ENCODE peak calls at places on chromosomes 13 and 19, in four cellular contexts. Y is K562, N is HepG2, F is GM12878. B is an unnamed sample.

GRCh38 chr19:5078666-5079409 is 109.9 kb downstream of the KDM4B start:
- DNase-seq in Y (no peak), N (no peak), F (no peak), B (no peak)

GRCh38 chr19:56273563-56274117 is 1.1 kb downstream of the EDDM13 start:
- DNase-seq in Y (no peak), N (no peak), F (no peak), B (no peak)

GRCh38 chr19:44745386-44745831 is 3.1 kb upstream of the BCL3 start:
- DNase-seq in Y (peak), N (no peak), F (no peak), B (peak)

GRCh38 chr19:55253842-55254624 is 4.8 kb downstream of the PPP6R1 start:
- DNase-seq in Y (no peak), N (no peak), F (peak), B (no peak)

GRCh38 chr19:54482889-54483288 is 9.8 kb upstream of the CDC42EP5 start:
- DNase-seq in Y (no peak), N (no peak), F (no peak), B (no peak)

GRCh38 chr13:74732736-74733135 is 598.5 kb upstream of the KLF12 start:
- DNase-seq in Y (no peak), N (no peak), F (no peak), B (no peak)

GRCh38 chr19:47210689-47211316 is 20.2 kb downstream of the BBC3 start:
- DNase-seq in Y (peak), N (peak), F (no peak), B (peak)

GRCh38 chr19:54179262-54179587 is 6.3 kb upstream of the TMC4 start:
- DNase-seq in Y (no peak), N (no peak), F (no peak), B (no peak)

GRCh38 chr13:40116008-40116407 is 460.5 kb downstream of the COG6 start:
- DNase-seq in Y (peak), N (peak), F (peak), B (no peak)

GRCh38 chr13:83943530-83944279 is 61.4 kb upstream of the SLITRK1 start:
- DNase-seq in Y (no peak), N (peak), F (no peak), B (no peak)

GRCh38 chr13:104466016-104466415 is 1399.8 kb upstream of the SLC10A2 start:
- DNase-seq in Y (no peak), N (no peak), F (no peak), B (no peak)

GRCh38 chr19:3550947-3551807 is 6.2 kb downstream of the MFSD12 start:
- DNase-seq in Y (no peak), N (no peak), F (no peak), B (no peak)

GRCh38 chr19:310141-310651 is 19.0 kb upstream of the PLPP2 start:
- DNase-seq in Y (no peak), N (no peak), F (no peak), B (no peak)

GRCh38 chr19:54010474-54010873 is 19.0 kb downstream of the CACNG6 start:
- DNase-seq in Y (no peak), N (no peak), F (no peak), B (no peak)

GRCh38 chr13:49395416-49396277 is 48.2 kb downstream of the CAB39L start:
- DNase-seq in Y (no peak), N (no peak), F (no peak), B (no peak)

GRCh38 chr19:16527334-16527935 is 14.8 kb downstream of the CHERP start:
- DNase-seq in Y (no peak), N (no peak), F (no peak), B (no peak)

GRCh38 chr13:35343417-35343816 is 133.1 kb downstream of the MAB21L1 start:
- DNase-seq in Y (no peak), N (no peak), F (no peak), B (no peak)

GRCh38 chr13:71499944-71500514 is 367.0 kb downstream of the DACH1 start:
- DNase-seq in Y (no peak), N (no peak), F (no peak), B (no peak)

GRCh38 chr19:53537126-53537522 is 821 bp upstream of the ZNF331 start:
- DNase-seq in Y (no peak), N (no peak), F (no peak), B (no peak)

GRCh38 chr19:10586396-10586795 is 716 bp downstream of the AP1M2 start:
- DNase-seq in Y (no peak), N (no peak), F (no peak), B (no peak)

GRCh38 chr19:1713170-1713569 is 40.1 kb upstream of the ONECUT3 start:
- DNase-seq in Y (no peak), N (no peak), F (no peak), B (no peak)

GRCh38 chr19:33492090-33492489 is 29.5 kb downstream of the PEPD start:
- DNase-seq in Y (no peak), N (no peak), F (no peak), B (no peak)

GRCh38 chr19:57302020-57302465 is 18.2 kb upstream of the ZNF543 start:
- DNase-seq in Y (no peak), N (no peak), F (no peak), B (no peak)

GRCh38 chr13:106156468-106156867 is 379.0 kb downstream of the EFNB2 start:
- DNase-seq in Y (no peak), N (no peak), F (no peak), B (no peak)

GRCh38 chr13:33454844-33455256 is 169.3 kb upstream of the STARD13 start:
- DNase-seq in Y (no peak), N (no peak), F (no peak), B (no peak)

GRCh38 chr13:49220035-49220855 is at the start of gene MLNR:
- DNase-seq in Y (peak), N (peak), F (no peak), B (peak)

GRCh38 chr13:86087241-86087640 is 288.0 kb upstream of the SLITRK6 start:
- DNase-seq in Y (no peak), N (no peak), F (no peak), B (no peak)

GRCh38 chr19:33470686-33471085 is 50.9 kb downstream of the PEPD start:
- DNase-seq in Y (no peak), N (no peak), F (no peak), B (no peak)

GRCh38 chr19:42396248-42396541 is 6.1 kb upstream of the CNFN start:
- DNase-seq in Y (peak), N (no peak), F (no peak), B (no peak)

GRCh38 chr19:28794301-28794700 is 418.6 kb downstream of the UQCRFS1 start:
- DNase-seq in Y (no peak), N (no peak), F (no peak), B (no peak)

GRCh38 chr19:19463348-19464117 is 51.8 kb downstream of the TSSK6 start:
- DNase-seq in Y (no peak), N (no peak), F (no peak), B (no peak)

GRCh38 chr13:23851106-23851505 is 38.1 kb downstream of the MIPEP start:
- DNase-seq in Y (no peak), N (no peak), F (no peak), B (no peak)

GRCh38 chr19:47377208-47377701 is 28.1 kb downstream of the DHX34 start:
- DNase-seq in Y (peak), N (no peak), F (no peak), B (no peak)

GRCh38 chr13:97879646-97880297 is 73.7 kb upstream of the IPO5 start:
- DNase-seq in Y (no peak), N (no peak), F (no peak), B (no peak)

GRCh38 chr13:109883181-109884180 is 97.1 kb upstream of the IRS2 start:
- DNase-seq in Y (no peak), N (no peak), F (no peak), B (no peak)

GRCh38 chr13:109880371-109881346 is 94.3 kb upstream of the IRS2 start:
- DNase-seq in Y (no peak), N (no peak), F (no peak), B (no peak)

GRCh38 chr13:109879338-109879737 is 93.0 kb upstream of the IRS2 start:
- DNase-seq in Y (no peak), N (no peak), F (no peak), B (no peak)

GRCh38 chr13:109881961-109882558 is 95.7 kb upstream of the IRS2 start:
- DNase-seq in Y (no peak), N (no peak), F (no peak), B (no peak)

DNA sequence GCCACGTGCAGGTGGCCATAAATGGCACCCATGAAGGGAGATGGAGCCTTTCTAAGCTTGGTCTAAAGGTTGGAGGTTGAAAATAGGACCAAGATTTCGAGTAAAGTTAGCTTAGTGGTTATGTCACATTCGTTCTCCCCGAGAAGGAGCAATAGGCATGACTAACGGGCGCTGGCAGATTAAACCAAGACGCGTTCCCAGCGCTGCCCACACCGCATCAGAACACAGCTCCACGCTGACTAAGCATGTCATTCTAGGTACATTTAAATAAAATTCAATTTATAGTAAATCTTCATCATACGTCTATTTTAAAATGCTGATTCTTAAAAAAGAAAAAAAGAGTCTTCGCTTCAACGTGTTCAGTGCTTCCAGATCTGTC is 95.0 kb upstream of the IRS2 start:
- DNase-seq in Y (no peak), N (no peak), F (no peak), B (no peak)
- TF ChIP-seq CREM in Y (no peak), N (no peak), F (no peak), B (no peak)

GRCh38 chr19:38993271-38993670 is 17.7 kb upstream of the FBXO17 start:
- DNase-seq in Y (no peak), N (no peak), F (no peak), B (no peak)
- TF ChIP-seq NR2C2 in Y (no peak), N (no peak), F (no peak), B (no peak)

DNA sequence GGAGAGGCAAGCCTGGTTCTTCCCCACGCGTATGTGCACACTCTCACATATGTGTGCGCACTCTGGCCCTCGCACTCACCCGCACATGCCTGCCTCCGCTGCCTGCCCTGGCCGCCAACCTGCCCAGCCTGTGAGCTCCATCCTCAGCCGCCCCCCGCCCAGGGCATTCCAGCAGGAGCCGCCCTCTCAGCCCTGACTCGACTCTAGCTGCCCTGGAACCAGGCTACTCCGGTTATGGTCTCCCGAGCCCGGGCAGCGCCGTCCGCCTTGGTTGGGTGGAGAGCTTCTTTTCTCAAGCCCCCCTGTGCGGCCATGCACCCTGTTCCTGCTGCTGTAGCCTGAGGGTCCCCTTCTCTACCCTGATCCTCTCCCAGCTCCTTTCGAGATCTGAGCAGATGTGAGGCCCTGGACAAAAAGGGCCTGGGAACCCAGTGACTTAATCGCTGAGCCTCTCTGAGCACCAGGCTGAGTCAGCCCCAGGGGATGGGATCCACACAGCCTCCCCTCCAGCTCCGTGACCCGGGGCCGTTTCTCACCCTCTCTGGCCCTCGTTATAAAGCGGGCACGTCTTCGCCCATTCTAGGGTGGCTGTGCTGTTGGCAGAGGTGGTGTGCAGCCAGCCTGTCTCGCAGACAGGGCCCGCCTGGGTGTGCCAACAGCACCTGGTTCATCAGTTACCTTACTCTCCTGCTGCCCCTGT is 191.5 kb downstream of the TEX29 start:
- DNase-seq in Y (no peak), N (no peak), F (no peak), B (no peak)
- TF ChIP-seq CREM in Y (no peak), N (no peak), F (no peak), B (no peak)

GRCh38 chr19:35490364-35490763 is at the start of gene KRTDAP:
- DNase-seq in Y (no peak), N (no peak), F (no peak), B (no peak)

GRCh38 chr19:35488677-35489076 is 1.6 kb downstream of the KRTDAP start:
- DNase-seq in Y (no peak), N (no peak), F (no peak), B (no peak)

GRCh38 chr19:35484637-35485036 is 5.6 kb downstream of the KRTDAP start:
- DNase-seq in Y (no peak), N (no peak), F (peak), B (no peak)

GRCh38 chr19:35486268-35486708 is 4.0 kb downstream of the KRTDAP start:
- DNase-seq in Y (no peak), N (peak), F (no peak), B (no peak)

GRCh38 chr19:35487821-35488220 is 2.4 kb downstream of the KRTDAP start:
- DNase-seq in Y (no peak), N (no peak), F (no peak), B (no peak)
- TF ChIP-seq NR2C2 in Y (no peak), N (no peak), F (no peak), B (no peak)

DNA sequence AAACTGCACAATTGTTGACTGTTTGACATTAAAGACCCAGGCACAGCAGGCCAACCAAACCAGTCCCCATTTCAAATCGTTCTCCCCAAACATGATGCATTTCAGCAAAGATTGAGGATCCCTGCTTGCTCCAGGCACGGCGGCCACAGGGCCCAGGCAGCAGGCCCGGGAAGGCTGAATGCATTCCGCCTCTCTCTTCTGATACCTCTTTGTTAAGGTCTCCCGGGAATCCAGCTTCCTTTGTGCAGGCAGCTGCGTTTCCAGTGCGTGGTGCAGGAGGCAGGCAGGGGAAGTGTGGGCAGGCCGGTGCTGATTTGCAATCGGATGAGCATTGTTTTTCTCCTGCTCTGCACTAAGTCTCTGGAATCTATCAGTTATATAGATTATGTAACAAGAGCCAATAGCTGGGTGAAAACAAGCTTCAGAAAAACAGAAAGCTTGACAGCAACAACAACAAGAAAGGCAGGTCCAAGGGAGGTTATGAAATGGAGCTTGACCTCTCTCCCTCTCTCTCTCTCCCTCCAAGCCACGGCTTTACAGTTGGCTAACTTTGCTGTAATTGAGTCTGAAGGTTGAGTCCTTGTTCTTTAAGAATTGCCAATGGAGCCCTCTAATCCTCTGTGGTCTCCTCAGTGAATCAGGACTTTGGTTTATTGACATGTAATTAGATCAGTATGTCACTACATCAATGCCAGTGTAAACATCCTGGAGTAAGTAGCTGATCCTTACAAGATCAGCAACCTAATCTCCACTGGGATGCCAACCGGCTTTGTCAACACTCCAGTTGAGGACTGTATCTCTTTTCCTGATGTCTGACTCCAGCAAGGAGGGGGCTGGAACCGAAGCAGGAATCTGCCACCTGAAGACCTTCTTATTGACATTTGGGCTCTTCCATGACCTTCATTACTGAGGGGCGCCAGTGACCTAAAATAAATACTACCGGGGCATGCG is 338.0 kb downstream of the TEX29 start:
- DNase-seq in Y (no peak), N (no peak), F (no peak), B (peak)
- TF ChIP-seq CREM in Y (no peak), N (no peak), F (no peak), B (no peak)

GRCh38 chr19:14383556-14383897 is 2.3 kb downstream of the ADGRE5 start:
- DNase-seq in Y (no peak), N (no peak), F (no peak), B (no peak)
- TF ChIP-seq NR2C2 in Y (no peak), N (no peak), F (no peak), B (no peak)

GRCh38 chr19:52224211-52224610 is 34.4 kb downstream of the PPP2R1A start:
- DNase-seq in Y (no peak), N (no peak), F (no peak), B (no peak)

GRCh38 chr19:52229524-52229923 is 39.7 kb downstream of the PPP2R1A start:
- DNase-seq in Y (no peak), N (no peak), F (no peak), B (no peak)

GRCh38 chr19:52227980-52228379 is 38.1 kb downstream of the PPP2R1A start:
- DNase-seq in Y (no peak), N (no peak), F (no peak), B (no peak)

GRCh38 chr19:52227196-52227940 is 37.5 kb downstream of the PPP2R1A start:
- DNase-seq in Y (no peak), N (no peak), F (no peak), B (no peak)

DNA sequence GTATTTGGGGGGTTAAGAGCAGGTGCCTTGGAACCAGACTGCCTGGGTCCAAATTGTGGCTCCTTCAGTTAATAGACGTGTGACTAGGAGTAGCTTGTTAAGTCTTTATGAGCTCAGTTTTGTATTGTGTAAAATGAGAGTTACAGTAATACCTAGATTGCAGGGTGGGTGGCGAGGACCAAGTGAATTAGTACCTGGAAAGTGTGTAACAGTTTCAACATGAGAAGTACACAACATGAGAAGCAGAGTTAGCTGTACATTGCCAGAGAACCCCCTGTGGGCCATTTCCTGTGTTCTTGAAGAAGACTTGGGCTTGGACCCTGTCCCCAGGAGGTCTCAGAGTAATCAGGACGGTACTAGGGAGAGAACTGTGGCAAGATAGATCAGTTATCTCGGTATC is 36.8 kb downstream of the PPP2R1A start:
- DNase-seq in Y (no peak), N (no peak), F (no peak), B (no peak)
- TF ChIP-seq CREM in Y (no peak), N (no peak), F (no peak), B (no peak)

DNA sequence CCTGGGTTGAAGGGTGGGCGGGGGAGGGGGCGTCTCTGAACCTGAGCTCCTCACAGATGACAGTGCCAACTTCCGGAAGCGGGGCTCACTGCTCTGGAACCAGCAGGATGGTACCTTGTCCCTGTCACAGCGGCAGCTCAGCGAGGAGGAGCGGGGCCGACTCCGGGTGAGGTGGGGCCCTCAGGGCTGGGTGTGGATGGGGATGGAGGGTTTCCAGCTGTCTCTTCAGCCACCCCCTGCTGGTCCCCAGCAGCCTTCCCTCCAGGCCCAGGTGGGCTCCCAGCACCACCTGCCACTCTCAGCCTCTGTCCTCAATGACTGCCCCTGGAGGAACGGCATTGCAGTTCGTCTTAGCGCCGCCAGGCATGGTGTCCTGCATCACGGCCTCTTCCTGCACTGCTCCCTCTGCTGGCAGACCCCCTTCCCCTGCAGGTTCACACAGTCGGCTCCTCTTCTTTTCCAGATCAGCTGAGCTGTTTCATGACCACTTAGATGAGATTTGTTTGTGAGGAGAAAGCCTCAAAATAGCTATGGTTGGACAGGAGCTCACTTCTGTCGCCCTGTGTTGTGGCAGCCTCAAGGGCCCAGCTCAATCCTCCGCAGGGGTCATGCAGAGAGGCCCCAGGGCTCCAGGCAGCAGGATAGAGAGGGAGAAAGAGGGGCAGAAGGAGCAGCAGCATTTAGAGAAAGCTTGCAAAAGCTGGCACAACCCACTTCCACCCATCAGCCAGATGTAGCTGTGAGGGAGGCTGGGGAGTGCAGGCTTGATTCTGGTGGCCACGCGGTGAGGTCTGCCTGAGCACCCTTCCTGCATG is 2.5 kb upstream of the GARIN5A start:
- DNase-seq in Y (peak), N (peak), F (no peak), B (peak)
- TF ChIP-seq NR2C2 in Y (no peak), N (no peak), F (no peak), B (no peak)